ENCODE peak calls at places on chromosomes 2 and 18, in six cellular contexts. V is CD4-positive, alpha-beta T cell; G is fibroblast of lung; C is colonic mucosa; F is SK-N-SH; X is transverse colon. Y is an unnamed sample. For H3K27me3, the result is how much of the 10 kb centered on the place peaks cover.

GRCh38 chr18:49096021-49096420 is 145.3 kb upstream of the SMAD7 start:
- DNase-seq in X (no peak), C (no peak), G (peak), V (no peak), F (no peak), Y (no peak)

GRCh38 chr2:108219688-108220087 is 20.1 kb upstream of the SULT1C3 start:
- DNase-seq in V (no peak), C (no peak), G (no peak), X (no peak), F (no peak), Y (no peak)

GRCh38 chr2:220775856-220776467 is 796.1 kb downstream of the EPHA4 start:
- DNase-seq in C (no peak), X (no peak), G (no peak), V (no peak), F (no peak), Y (no peak)

GRCh38 chr2:241272298-241272721 is 43.2 kb downstream of the HDLBP start:
- DNase-seq in V (no peak), X (peak), F (peak), C (peak), G (peak), Y (peak)

GRCh38 chr2:239821694-239822075 is 203.5 kb downstream of the NDUFA10 start:
- DNase-seq in V (no peak), C (no peak), F (no peak), G (no peak), X (no peak), Y (no peak)

GRCh38 chr18:77461062-77461693 is 211.5 kb downstream of the GALR1 start:
- DNase-seq in V (no peak), C (no peak), F (no peak), G (no peak), X (no peak), Y (peak)

GRCh38 chr2:101341901-101342624 is 33.6 kb upstream of the RNF149 start:
- DNase-seq in V (peak), C (peak), X (peak), F (peak), G (peak), Y (peak)

GRCh38 chr2:81196383-81196851 is 891.9 kb upstream of the LRRTM1 start:
- DNase-seq in X (no peak), G (no peak), V (no peak), C (no peak), F (no peak), Y (no peak)

GRCh38 chr2:1965726-1966125 is 221.4 kb upstream of the PXDN start:
- DNase-seq in F (peak), G (no peak), C (no peak), X (no peak), V (no peak), Y (no peak)

GRCh38 chr2:202187570-202187969 is 50.8 kb downstream of the SUMO1 start:
- DNase-seq in G (no peak), V (no peak), F (no peak), C (no peak), X (no peak), Y (no peak)

GRCh38 chr2:20165677-20166509 is 59.0 kb downstream of the SDC1 start:
- DNase-seq in V (no peak), G (no peak), X (no peak), F (no peak), C (no peak), Y (no peak)

GRCh38 chr2:225328192-225328591 is 71.3 kb upstream of the NYAP2 start:
- DNase-seq in F (no peak), C (no peak), X (no peak), G (peak), V (no peak), Y (no peak)

GRCh38 chr2:20671036-20671735 is 4.2 kb downstream of the GDF7 start:
- DNase-seq in F (peak), V (no peak), X (no peak), C (no peak), G (no peak), Y (no peak)

GRCh38 chr2:121697108-121697631 is 39.5 kb downstream of the NIFK start:
- DNase-seq in C (no peak), X (no peak), V (no peak), G (no peak), F (no peak), Y (no peak)

GRCh38 chr18:38496222-38496810 is 930.7 kb upstream of the CELF4 start:
- DNase-seq in G (no peak), V (no peak), C (no peak), F (no peak), X (no peak), Y (no peak)

GRCh38 chr2:231709636-231709980 is 1.3 kb downstream of the PTMA start:
- DNase-seq in X (peak), V (no peak), F (no peak), G (no peak), C (peak), Y (no peak)

GRCh38 chr2:60550151-60550983 is 3.1 kb downstream of the BCL11A start:
- DNase-seq in V (no peak), X (peak), G (peak), C (peak), F (peak), Y (peak)

GRCh38 chr2:228688007-228688645 is 506.6 kb upstream of the SPHKAP start:
- DNase-seq in X (peak), C (no peak), F (no peak), V (no peak), G (peak), Y (no peak)

GRCh38 chr2:228690681-228691080 is 509.2 kb upstream of the SPHKAP start:
- DNase-seq in V (no peak), X (no peak), G (no peak), C (no peak), F (no peak), Y (no peak)

GRCh38 chr2:228689049-228689448 is 507.6 kb upstream of the SPHKAP start:
- DNase-seq in F (peak), G (peak), X (no peak), C (no peak), V (no peak), Y (peak)
- TF ChIP-seq CTCF in F (no peak), G (peak), X (no peak), C (no peak), V (no peak), Y (peak)

GRCh38 chr2:144515425-144515693 is 4.6 kb downstream of the ZEB2 start:
- DNase-seq in F (no peak), C (no peak), G (no peak), X (no peak), V (no peak), Y (no peak)
- H3K27me3 ChIP-seq in F (under half), C (under half), G (under half), X (half or more), V (half or more), Y (under half)

DNA sequence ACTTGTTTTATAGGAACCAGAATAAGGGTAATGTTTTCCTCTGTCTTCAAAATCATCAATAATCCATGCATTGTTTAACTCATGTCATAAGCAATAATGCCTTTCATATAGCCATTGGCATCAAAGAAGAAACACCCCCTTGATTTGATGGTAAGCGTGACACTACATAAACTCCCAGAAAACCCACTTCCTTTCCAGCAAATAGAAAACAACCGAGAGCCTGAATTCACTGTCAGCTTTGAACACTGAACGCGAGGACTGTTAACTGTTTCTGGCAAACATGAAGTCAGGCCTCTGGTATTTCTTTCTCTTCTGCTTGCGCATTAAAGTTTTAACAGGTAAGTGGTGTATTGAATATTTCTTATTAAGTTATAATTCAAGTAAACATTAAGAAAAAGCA is at the start of gene ICOS:
- DNase-seq in C (no peak), V (no peak), X (no peak), G (no peak), F (no peak), Y (no peak)
- H3K27ac ChIP-seq in C (no peak), V (peak), X (no peak), G (no peak), F (no peak), Y (no peak)

DNA sequence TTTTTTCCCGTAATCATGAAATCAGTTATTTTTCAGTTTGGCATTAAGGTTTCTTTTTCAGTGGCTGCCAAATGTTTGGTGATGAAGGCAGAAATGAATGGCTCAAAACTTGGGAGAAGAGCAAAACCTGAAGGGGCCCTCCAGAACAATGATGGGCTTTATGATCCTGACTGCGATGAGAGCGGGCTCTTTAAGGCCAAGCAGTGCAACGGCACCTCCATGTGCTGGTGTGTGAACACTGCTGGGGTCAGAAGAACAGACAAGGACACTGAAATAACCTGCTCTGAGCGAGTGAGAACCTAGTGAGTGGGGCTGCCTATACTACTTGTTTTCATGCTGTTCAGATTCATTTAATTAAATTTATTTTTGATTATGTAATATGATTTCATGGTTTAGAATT is 29.2 kb upstream of the MSH2 start:
- DNase-seq in F (peak), G (no peak), X (peak), C (no peak), V (no peak), Y (peak)
- TF ChIP-seq CTCF in F (peak), G (no peak), X (no peak), C (no peak), V (no peak), Y (peak)

DNA sequence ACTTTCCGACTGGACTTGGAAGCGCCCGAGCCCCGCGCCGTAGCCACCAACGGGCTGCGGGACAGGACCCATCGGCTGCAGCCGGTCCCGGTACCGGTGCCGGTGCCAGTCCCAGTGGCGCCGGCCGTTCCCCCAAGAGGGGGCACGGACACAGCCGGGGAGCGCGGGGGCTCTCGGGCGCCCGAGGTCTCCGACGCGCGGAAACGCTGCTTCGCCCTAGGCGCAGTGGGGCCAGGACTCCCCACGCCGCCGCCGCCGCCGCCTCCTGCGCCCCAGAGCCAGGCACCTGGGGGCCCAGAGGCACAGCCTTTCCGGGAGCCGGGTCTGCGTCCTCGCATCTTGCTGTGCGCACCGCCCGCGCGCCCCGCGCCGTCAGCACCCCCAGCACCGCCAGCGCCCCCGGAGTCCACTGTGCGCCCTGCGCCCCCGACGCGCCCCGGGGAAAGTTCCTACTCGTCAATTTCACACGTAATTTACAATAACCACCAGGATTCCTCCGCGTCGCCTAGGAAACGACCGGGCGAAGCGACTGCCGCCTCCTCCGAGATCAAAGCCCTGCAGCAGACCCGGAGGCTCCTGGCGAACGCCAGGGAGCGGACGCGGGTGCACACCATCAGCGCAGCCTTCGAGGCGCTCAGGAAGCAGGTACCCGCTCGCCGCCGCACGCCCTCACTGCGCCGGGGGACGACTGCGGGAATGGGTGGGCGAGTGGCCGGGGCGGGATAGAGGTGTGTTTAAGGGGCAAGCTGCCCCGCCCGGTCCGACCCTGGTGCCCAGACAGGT is 713 bp downstream of the ATOH8 start:
- DNase-seq in V (no peak), X (peak), G (peak), C (no peak), F (peak), Y (peak)
- H3K27me3 ChIP-seq in V (half or more), X (under half), G (under half), C (under half), F (under half), Y (under half)

GRCh38 chr2:23286765-23287155 is 98.2 kb upstream of the KLHL29 start:
- DNase-seq in X (peak), G (peak), V (no peak), C (no peak), F (no peak), Y (no peak)
- H3K27ac ChIP-seq in X (peak), G (peak), V (no peak), C (peak), F (peak), Y (no peak)

GRCh38 chr18:46917108-46917807 is at the start of the genes KATNAL2 and PIAS2:
- DNase-seq in V (peak), G (peak), F (peak), X (peak), C (peak), Y (peak)
- TF ChIP-seq CTCF in V (no peak), G (no peak), F (no peak), X (no peak), C (no peak), Y (no peak)

GRCh38 chr2:127423476-127423840 is 5.2 kb downstream of the PROC start:
- DNase-seq in V (no peak), G (no peak), C (peak), F (peak), X (peak), Y (peak)
- H3K27me3 ChIP-seq in V (under half), G (under half), C (under half), F (under half), X (under half), Y (under half)

GRCh38 chr2:127681976-127682857 is 6.9 kb upstream of the LIMS2 start:
- DNase-seq in X (no peak), C (no peak), V (no peak), F (peak), G (no peak), Y (no peak)
- H3K27ac ChIP-seq in X (peak), C (no peak), V (no peak), F (no peak), G (no peak), Y (no peak)

Y was measured in WERI-Rb-1.